ENCODE peak calls at places on chromosome 21, in five cellular contexts. N, T, F, H and K are unnamed samples.

GRCh38 chr21:45995686-45996179 is 14.2 kb downstream of the COL6A1 start:
- DNase-seq in T (no peak), H (peak; percentile 27), N (peak; percentile 44), F (no peak), K (no peak)

GRCh38 chr21:29870814-29871213 is 69.0 kb downstream of the GRIK1 start:
- DNase-seq in N (no peak), H (no peak), F (no peak), T (no peak), K (no peak)

GRCh38 chr21:40936151-40936550 is 89.2 kb upstream of the DSCAM start:
- DNase-seq in T (no peak), H (peak; percentile 40), N (no peak), F (no peak), K (no peak)

GRCh38 chr21:44516828-44517174 is 23.2 kb downstream of the KRTAP10-1 start:
- DNase-seq in H (no peak), T (no peak), F (no peak), N (no peak), K (no peak)

GRCh38 chr21:31493350-31493880 is 149.4 kb upstream of the TIAM1 start:
- DNase-seq in H (no peak), T (no peak), F (no peak), N (no peak), K (no peak)

GRCh38 chr21:15430023-15430422 is 299.8 kb upstream of the USP25 start:
- DNase-seq in F (no peak), H (no peak), N (no peak), T (no peak), K (no peak)

GRCh38 chr21:21199342-21200102 is 201.3 kb downstream of the NCAM2 start:
- DNase-seq in H (no peak), T (no peak), N (no peak), F (no peak), K (no peak)

GRCh38 chr21:28253971-28254370 is 738.7 kb downstream of the LTN1 start:
- DNase-seq in T (no peak), F (no peak), N (no peak), H (no peak), K (no peak)

GRCh38 chr21:25862596-25862995 is 127.8 kb downstream of the GABPA start:
- DNase-seq in N (no peak), T (no peak), F (no peak), H (no peak), K (no peak)

GRCh38 chr21:32494946-32495703 is 82.6 kb downstream of the EVA1C start:
- DNase-seq in F (no peak), N (peak; percentile 73), H (no peak), T (no peak), K (no peak)

GRCh38 chr21:16195896-16196443 is 466.2 kb downstream of the USP25 start:
- DNase-seq in H (no peak), F (peak; percentile 64), N (no peak), T (no peak), K (no peak)

GRCh38 chr21:43663033-43663432 is 3.7 kb downstream of the RRP1B start:
- DNase-seq in T (no peak), H (no peak), F (no peak), N (no peak), K (no peak)

GRCh38 chr21:14614287-14614686 is 68.2 kb upstream of the SAMSN1 start:
- DNase-seq in T (no peak), H (no peak), N (no peak), F (no peak), K (no peak)

GRCh38 chr21:46179708-46180078 is 4.6 kb downstream of the SPATC1L start:
- DNase-seq in N (no peak), T (no peak), F (no peak), H (no peak), K (no peak)

GRCh38 chr21:45177039-45177438 is 102.7 kb downstream of the ADARB1 start:
- DNase-seq in H (no peak), N (no peak), F (no peak), T (no peak), K (no peak)

GRCh38 chr21:41767606-41768370 is 936 bp upstream of the RIPK4 start:
- DNase-seq in N (no peak), F (no peak), T (no peak), H (no peak), K (no peak)

GRCh38 chr21:37367758-37368535 is 1.4 kb downstream of the DYRK1A start:
- DNase-seq in N (peak; percentile 35), F (no peak), T (no peak), H (peak; percentile 63), K (peak; percentile 28)

GRCh38 chr21:37811711-37812110 is 104.5 kb downstream of the KCNJ6 start:
- DNase-seq in F (no peak), H (no peak), T (no peak), N (no peak), K (no peak)

GRCh38 chr21:35932232-35932911 is 128.0 kb downstream of the SETD4 start:
- DNase-seq in T (no peak), N (peak; percentile 88), F (peak; percentile 50), H (peak; percentile 83), K (peak; percentile 41)

GRCh38 chr21:17191346-17191993 is 321.4 kb upstream of the CXADR start:
- DNase-seq in F (no peak), N (no peak), H (no peak), T (no peak), K (no peak)

GRCh38 chr21:40146201-40146890 is 279.1 kb downstream of the PCP4 start:
- DNase-seq in N (no peak), F (no peak), H (no peak), T (no peak), K (no peak)

GRCh38 chr21:43782741-43783700 is 6.4 kb upstream of the RRP1 start:
- DNase-seq in F (no peak), N (no peak), H (no peak), T (no peak), K (no peak)

GRCh38 chr21:41593051-41593783 is 85.3 kb upstream of the TMPRSS2 start:
- DNase-seq in T (no peak), H (no peak), F (no peak), N (no peak), K (no peak)